ENCODE peak calls at places on chromosomes 1 and 21, in four cellular contexts. W is left ventricle myocardium inferior, R is adrenal gland, K is GM23338. L is an unnamed sample. For H3K4me1, the result is how much of the 10 kb centered on the place peaks cover.

GRCh38 chr1:27538793-27539192 is 48.8 kb upstream of the WASF2 start:
- DNase-seq in W (no peak), R (no peak), K (no peak), L (no peak)

GRCh38 chr1:236148471-236148847 is 6.1 kb downstream of the GPR137B start:
- DNase-seq in R (no peak), W (no peak), K (no peak), L (no peak)

GRCh38 chr1:201538618-201539551 is at the start of gene NAV1:
- DNase-seq in W (peak), K (peak), R (peak), L (peak)

GRCh38 chr1:244353572-244354091 is 98.1 kb downstream of the ADSS2 start:
- DNase-seq in R (peak), W (peak), K (peak), L (peak)

GRCh38 chr1:246827396-246827795 is 103.2 kb downstream of the SCCPDH start:
- DNase-seq in R (no peak), W (no peak), K (no peak), L (no peak)

GRCh38 chr1:116306102-116306501 is 66.9 kb upstream of the ATP1A1 start:
- DNase-seq in K (no peak), W (no peak), R (no peak), L (no peak)

GRCh38 chr21:23949493-23949892 is 1657.8 kb downstream of the MRPL39 start:
- DNase-seq in K (no peak), W (no peak), R (no peak), L (no peak)

GRCh38 chr21:45945868-45946210 is 35.7 kb upstream of the COL6A1 start:
- DNase-seq in K (no peak), R (no peak), W (no peak), L (no peak)

GRCh38 chr1:246786606-246787238 is 62.5 kb downstream of the SCCPDH start:
- DNase-seq in R (no peak), W (no peak), K (no peak), L (no peak)

GRCh38 chr1:184890539-184890973 is 83.8 kb downstream of the NIBAN1 start:
- DNase-seq in K (no peak), R (peak), W (no peak), L (no peak)

GRCh38 chr1:25447547-25447946 is 16.9 kb downstream of the MACO1 start:
- DNase-seq in R (no peak), K (no peak), W (no peak), L (no peak)

GRCh38 chr1:21323091-21323490 is 32.8 kb upstream of the ECE1 start:
- DNase-seq in K (no peak), R (peak), W (no peak), L (no peak)

GRCh38 chr1:113391643-113392271 is 1.4 kb downstream of the MAGI3 start:
- DNase-seq in R (peak), K (no peak), W (no peak), L (no peak)

GRCh38 chr1:145846191-145846590 is 761 bp downstream of the NUDT17 start:
- DNase-seq in R (no peak), K (peak), W (no peak), L (no peak)

GRCh38 chr1:201721131-201722049 is 107.6 kb upstream of the IPO9 start:
- DNase-seq in R (no peak), W (no peak), K (no peak), L (no peak)

DNA sequence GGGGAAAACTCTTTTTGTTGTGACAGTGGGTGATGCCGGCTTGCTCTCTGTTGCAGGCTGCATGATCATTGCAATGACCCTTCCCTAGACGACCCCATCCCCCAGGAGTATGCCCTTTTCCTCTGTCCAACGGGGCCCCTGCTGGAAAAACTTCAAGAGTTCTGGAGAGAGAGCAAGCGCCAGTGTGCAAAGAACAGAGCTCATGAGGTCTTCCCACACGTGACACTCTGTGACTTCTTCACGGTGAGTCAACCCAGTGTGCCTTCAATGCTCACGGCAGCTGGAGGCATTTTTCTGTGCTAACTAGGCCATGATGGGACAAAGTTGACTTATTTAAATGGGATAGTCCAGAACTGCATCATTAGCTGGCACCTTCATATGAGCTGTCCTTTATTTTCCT is 5.7 kb downstream of the UBASH3A start:
- DNase-seq in R (no peak), K (no peak), W (no peak), L (no peak)
- H3K4me1 ChIP-seq in R (under half), K (under half), W (under half), L (under half)

GRCh38 chr1:94247146-94248094 is 10.0 kb upstream of the ARHGAP29 start:
- DNase-seq in R (peak), W (peak), K (peak), L (peak)
- H3K4me3 ChIP-seq in R (peak), W (peak), K (peak), L (peak)

GRCh38 chr1:109765896-109766615 is 2.3 kb upstream of the EPS8L3 start:
- DNase-seq in R (peak), W (peak), K (no peak), L (no peak)

GRCh38 chr1:109765483-109765815 is 1.7 kb upstream of the EPS8L3 start:
- DNase-seq in W (peak), K (no peak), R (no peak), L (no peak)

GRCh38 chr1:109763646-109764415 is at the start of gene EPS8L3:
- DNase-seq in W (peak), R (peak), K (no peak), L (no peak)

GRCh38 chr1:109762821-109763645 is 690 bp downstream of the EPS8L3 start:
- DNase-seq in W (peak), R (peak), K (no peak), L (no peak)

GRCh38 chr1:109764561-109765482 is 1.1 kb upstream of the EPS8L3 start:
- DNase-seq in W (peak), K (no peak), R (peak), L (no peak)
- H3K4me1 ChIP-seq in W (under half), K (under half), R (under half), L (under half)

GRCh38 chr1:154745750-154746425 is 124.2 kb downstream of the KCNN3 start:
- DNase-seq in K (no peak), W (no peak), R (peak), L (no peak)

GRCh38 chr1:154749078-154749760 is 120.9 kb downstream of the KCNN3 start:
- DNase-seq in W (no peak), K (peak), R (peak), L (no peak)

GRCh38 chr1:154747380-154747779 is 122.7 kb downstream of the KCNN3 start:
- DNase-seq in K (no peak), W (no peak), R (no peak), L (no peak)

GRCh38 chr1:154746620-154747299 is 123.3 kb downstream of the KCNN3 start:
- DNase-seq in K (no peak), R (peak), W (no peak), L (no peak)

GRCh38 chr1:154747841-154748766 is 122.0 kb downstream of the KCNN3 start:
- DNase-seq in K (no peak), W (peak), R (peak), L (no peak)
- H3K4me3 ChIP-seq in K (no peak), W (no peak), R (no peak), L (no peak)

GRCh38 chr1:158285756-158286241 is 3.9 kb upstream of the CD1C start:
- DNase-seq in W (peak), K (no peak), R (peak), L (peak)
- H3K4me1 ChIP-seq in W (under half), K (under half), R (under half), L (under half)

DNA sequence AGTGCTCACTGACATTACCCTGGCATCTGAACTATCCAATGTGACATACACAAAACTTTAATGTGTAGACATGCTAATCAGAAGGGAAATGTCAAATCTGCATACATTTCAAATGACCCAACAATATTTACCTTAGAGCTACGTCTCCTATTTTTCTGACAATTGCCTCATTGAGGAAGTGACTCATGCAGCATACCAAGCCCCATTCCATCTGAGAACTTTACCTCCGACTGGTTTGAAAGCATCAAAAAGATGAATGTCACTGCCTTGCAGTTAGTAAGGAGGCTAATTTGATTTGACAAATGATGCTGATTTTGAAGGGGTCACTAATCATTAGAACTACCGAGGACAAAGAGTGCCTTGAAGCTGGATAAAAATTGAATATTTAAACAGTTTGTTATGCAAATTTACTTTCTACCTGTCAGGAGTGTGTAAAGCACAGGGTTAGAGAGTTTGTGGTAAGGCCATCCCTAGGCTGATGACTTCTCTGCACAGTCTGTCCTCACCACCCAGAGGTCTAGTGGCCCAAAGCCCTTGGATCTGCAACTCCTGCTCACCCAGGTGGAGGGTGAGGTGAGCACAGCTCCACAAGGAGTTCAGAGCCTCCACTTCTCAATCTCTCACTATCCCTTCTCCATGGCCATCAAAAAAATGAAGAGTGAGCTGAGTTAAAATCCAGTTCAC is 500.3 kb upstream of the C1orf87 start:
- DNase-seq in K (no peak), R (no peak), W (no peak), L (no peak)
- H3K4me3 ChIP-seq in K (no peak), R (no peak), W (no peak), L (no peak)

GRCh38 chr1:3456449-3456963 is 2.0 kb downstream of the ARHGEF16 start:
- DNase-seq in K (no peak), W (no peak), R (no peak), L (no peak)
- H3K4me1 ChIP-seq in K (under half), W (half or more), R (under half), L (under half)